ENCODE peak calls at places on chromosomes 11 and 22, in seven cellular contexts. P is IMR-90; T is aorta; B is CD8-positive, alpha-beta memory T cell; R is psoas muscle; H is AG04450; J is neural progenitor cell. N is an unnamed sample.

GRCh38 chr11:122743949-122744876 is 88.7 kb downstream of the UBASH3B start:
- DNase-seq in P (no peak), T (no peak), B (peak; percentile 76), R (no peak), H (no peak), J (no peak), N (no peak)

GRCh38 chr11:77140231-77140959 is 12.3 kb downstream of the MYO7A start:
- DNase-seq in P (peak; percentile 47), T (no peak), B (no peak), R (peak; percentile 61), H (no peak), J (peak; percentile 47), N (no peak)

GRCh38 chr11:10255388-10256125 is 38.5 kb downstream of the SBF2 start:
- DNase-seq in P (peak; percentile 63), T (no peak), B (no peak), R (no peak), H (no peak), J (no peak), N (no peak)

GRCh38 chr22:45579306-45579705 is 76.6 kb downstream of the FBLN1 start:
- DNase-seq in P (no peak), T (peak; percentile 51), B (no peak), R (no peak), H (no peak), J (no peak), N (no peak)

GRCh38 chr11:122976734-122977454 is 4.7 kb downstream of the BSX start:
- DNase-seq in P (no peak), T (no peak), B (no peak), R (no peak), H (no peak), J (peak; percentile 73), N (no peak)

GRCh38 chr11:96049426-96049825 is 125.5 kb upstream of the MTMR2 start:
- DNase-seq in P (peak; percentile 76), T (no peak), B (no peak), R (no peak), H (no peak), J (no peak), N (no peak)

GRCh38 chr11:15720460-15720859 is 605.7 kb downstream of the INSC start:
- DNase-seq in P (peak; percentile 68), T (no peak), B (no peak), R (no peak), H (no peak), J (no peak), N (no peak)

GRCh38 chr11:45964911-45965389 is 42.5 kb downstream of the LARGE2 start:
- DNase-seq in P (peak; percentile 80), T (no peak), B (peak; percentile 58), R (peak; percentile 31), H (peak; percentile 66), J (peak; percentile 76), N (no peak)

GRCh38 chr22:42905702-42906183 is 48.7 kb upstream of the ARFGAP3 start:
- DNase-seq in P (no peak), T (peak; percentile 84), B (no peak), R (peak; percentile 46), H (no peak), J (no peak), N (no peak)

GRCh38 chr11:48033918-48034341 is 53.6 kb downstream of the PTPRJ start:
- DNase-seq in P (no peak), T (no peak), B (no peak), R (no peak), H (no peak), J (no peak), N (no peak)

GRCh38 chr11:73011126-73011817 is 130.8 kb downstream of the FCHSD2 start:
- DNase-seq in P (no peak), T (no peak), B (no peak), R (no peak), H (no peak), J (no peak), N (no peak)

GRCh38 chr22:48178536-48178935 is 1416.1 kb downstream of the TBC1D22A start:
- DNase-seq in P (no peak), T (no peak), B (no peak), R (no peak), H (no peak), J (no peak), N (peak; percentile 56)

GRCh38 chr11:45664376-45665205 is 831 bp downstream of the CHST1 start:
- DNase-seq in P (no peak), T (peak; percentile 78), B (no peak), R (no peak), H (no peak), J (peak; percentile 50), N (no peak)

GRCh38 chr11:45180158-45180887 is 33.9 kb downstream of the PRDM11 start:
- DNase-seq in P (no peak), T (peak; percentile 86), B (peak; percentile 7), R (peak; percentile 68), H (no peak), J (peak; percentile 81), N (no peak)

GRCh38 chr11:120340529-120340928 is 4.3 kb downstream of the ARHGEF12 start:
- DNase-seq in P (peak; percentile 49), T (no peak), B (no peak), R (no peak), H (no peak), J (no peak), N (no peak)

GRCh38 chr11:32280339-32280738 is 155.0 kb downstream of the WT1 start:
- DNase-seq in P (no peak), T (no peak), B (no peak), R (no peak), H (no peak), J (no peak), N (no peak)

GRCh38 chr11:73168925-73169579 is 26.9 kb upstream of the FCHSD2 start:
- DNase-seq in P (no peak), T (peak; percentile 57), B (no peak), R (no peak), H (no peak), J (no peak), N (no peak)

GRCh38 chr11:30046211-30046945 is 29.5 kb upstream of the KCNA4 start:
- DNase-seq in P (no peak), T (no peak), B (no peak), R (no peak), H (no peak), J (peak; percentile 57), N (no peak)

GRCh38 chr11:70078095-70078795 is at the start of gene ANO1:
- DNase-seq in P (peak; percentile 19), T (peak; percentile 83), B (no peak), R (no peak), H (no peak), J (peak; percentile 58), N (no peak)

GRCh38 chr22:25750569-25751173 is 8.7 kb downstream of the MYO18B start:
- DNase-seq in P (no peak), T (no peak), B (no peak), R (no peak), H (no peak), J (no peak), N (no peak)

GRCh38 chr22:25751174-25751581 is 9.2 kb downstream of the MYO18B start:
- DNase-seq in P (no peak), T (no peak), B (no peak), R (no peak), H (no peak), J (no peak), N (no peak)

GRCh38 chr22:25753252-25753651 is 11.3 kb downstream of the MYO18B start:
- DNase-seq in P (no peak), T (no peak), B (no peak), R (no peak), H (no peak), J (no peak), N (no peak)

GRCh38 chr22:25754527-25755202 is 12.7 kb downstream of the MYO18B start:
- DNase-seq in P (peak; percentile 80), T (peak; percentile 96), B (no peak), R (peak; percentile 88), H (peak; percentile 33), J (no peak), N (peak; percentile 97)

GRCh38 chr22:25752615-25753214 is 10.7 kb downstream of the MYO18B start:
- DNase-seq in P (no peak), T (no peak), B (no peak), R (no peak), H (no peak), J (no peak), N (no peak)
- H3K4me3 ChIP-seq in P (no peak overlapping the region), T (no peak overlapping the region), B (no peak overlapping the region), R (peak overlapping the region; percentile 60), H (no peak overlapping the region), J (no peak overlapping the region), N (no peak overlapping the region)

GRCh38 chr11:574632-575323 is 1.5 kb upstream of the PHRF1 start:
- DNase-seq in P (no peak), T (no peak), B (no peak), R (no peak), H (no peak), J (no peak), N (no peak)

GRCh38 chr11:569273-569885 is 6.9 kb upstream of the PHRF1 start:
- DNase-seq in P (no peak), T (no peak), B (no peak), R (peak; percentile 52), H (no peak), J (peak; percentile 56), N (no peak)

GRCh38 chr11:568306-569259 is 7.7 kb upstream of the PHRF1 start:
- DNase-seq in P (peak; percentile 89), T (peak; percentile 96), B (peak; percentile 97), R (peak; percentile 94), H (peak; percentile 56), J (peak; percentile 98), N (peak; percentile 94)

GRCh38 chr11:573146-573759 is 3.0 kb upstream of the PHRF1 start:
- DNase-seq in P (no peak), T (no peak), B (no peak), R (no peak), H (no peak), J (no peak), N (no peak)

DNA sequence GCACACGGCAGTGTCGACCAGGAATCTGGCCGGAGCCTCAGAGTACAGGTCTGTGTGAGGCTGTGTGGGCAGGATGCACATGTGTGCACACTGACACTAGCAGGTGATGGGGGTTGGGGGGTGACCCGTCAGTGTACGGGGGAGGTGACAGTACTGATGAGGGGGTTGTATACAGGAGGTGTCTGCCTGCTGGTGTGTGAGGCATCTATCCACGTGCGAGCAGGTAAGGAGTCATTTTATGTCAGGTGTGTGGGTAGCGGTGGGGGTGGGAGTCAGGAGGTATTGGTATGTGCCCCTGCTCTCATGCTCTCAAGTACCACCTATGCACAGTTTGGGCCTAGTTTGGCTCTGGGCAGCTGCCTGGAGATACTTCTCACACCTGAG is 4.5 kb upstream of the PHRF1 start:
- DNase-seq in P (no peak), T (no peak), B (no peak), R (no peak), H (no peak), J (no peak), N (no peak)
- H3K27ac ChIP-seq in P (no peak overlapping the region), T (no peak overlapping the region), B (no peak overlapping the region), R (no peak overlapping the region), H (no peak overlapping the region), J (no peak overlapping the region), N (no peak overlapping the region)

DNA sequence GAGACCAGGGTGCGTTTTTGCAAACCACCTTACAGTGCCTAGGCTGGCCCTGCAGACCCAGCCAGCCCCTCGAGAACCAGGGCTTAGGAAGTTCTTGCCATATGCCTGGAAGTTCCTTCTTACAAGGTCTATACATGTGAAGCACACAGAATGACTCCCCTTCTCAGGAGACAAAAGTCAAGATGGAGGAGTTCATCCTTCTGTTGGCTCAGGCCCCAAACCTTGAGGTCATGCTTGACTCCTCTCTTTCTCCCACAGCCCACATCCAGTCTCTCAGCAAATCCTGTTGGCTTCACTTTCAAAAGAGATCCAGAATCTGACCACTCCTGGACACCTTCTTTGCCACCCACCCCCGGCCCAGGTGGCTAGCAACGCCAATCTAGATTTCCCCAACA is 1.7 kb upstream of the CD248 start:
- DNase-seq in P (no peak), T (no peak), B (no peak), R (no peak), H (no peak), J (no peak), N (no peak)
- H3K4me3 ChIP-seq in P (no peak overlapping the region), T (no peak overlapping the region), B (peak overlapping the region; percentile 54), R (no peak overlapping the region), H (no peak overlapping the region), J (no peak overlapping the region), N (no peak overlapping the region)

GRCh38 chr11:1300121-1300520 is 9.3 kb downstream of the TOLLIP start:
- DNase-seq in P (no peak), T (no peak), B (no peak), R (no peak), H (no peak), J (no peak), N (no peak)
- H3K27ac ChIP-seq in P (no peak overlapping the region), T (no peak overlapping the region), B (no peak overlapping the region), R (peak overlapping the region; percentile 91), H (no peak overlapping the region), J (no peak overlapping the region), N (peak overlapping the region; percentile 32)